ENCODE peak calls at places on chromosomes 7 and 10, in five cellular contexts. C is lung, K is astrocyte, W is upper lobe of right lung, S is fibroblast of the aortic adventitia. X is an unnamed sample.
A peak's percentile ranks its signal among the peaks of the same experiment; 100 is the strongest.

GRCh38 chr7:44240983-44241510 is 40.3 kb downstream of the YKT6 start:
- DNase-seq in C (peak; percentile 72), K (peak; percentile 51), S (peak; percentile 87), W (peak; percentile 82), X (peak; percentile 88)

GRCh38 chr10:124728830-124729661 is 15.1 kb downstream of the FAM53B start:
- DNase-seq in W (peak; percentile 62), S (no peak), K (no peak), C (no peak), X (no peak)

GRCh38 chr10:131816157-131816775 is 84.5 kb upstream of the PPP2R2D start:
- DNase-seq in C (no peak), W (no peak), K (no peak), S (no peak), X (no peak)

GRCh38 chr10:126564297-126564888 is 106.1 kb downstream of the C10orf90 start:
- DNase-seq in C (no peak), S (no peak), K (no peak), W (no peak), X (no peak)

GRCh38 chr7:33334349-33334748 is 205.0 kb downstream of the BBS9 start:
- DNase-seq in K (peak; percentile 2), W (no peak), C (no peak), S (peak; percentile 32), X (peak; percentile 56)

GRCh38 chr10:104230490-104230889 is 1.7 kb downstream of the CFAP43 start:
- DNase-seq in K (no peak), W (no peak), C (no peak), S (no peak), X (no peak)

GRCh38 chr10:79026341-79026761 is 42.4 kb upstream of the ZMIZ1 start:
- DNase-seq in W (peak; percentile 46), K (no peak), C (no peak), S (no peak), X (no peak)

GRCh38 chr10:79017882-79018550 is 50.8 kb upstream of the ZMIZ1 start:
- DNase-seq in C (no peak), K (no peak), S (no peak), W (peak; percentile 18), X (no peak)

GRCh38 chr7:151115836-151116418 is 29.7 kb downstream of the AGAP3 start:
- DNase-seq in W (peak; percentile 94), K (no peak), S (no peak), C (peak; percentile 93), X (no peak)

GRCh38 chr10:33157108-33157507 is 177.4 kb downstream of the NRP1 start:
- DNase-seq in S (peak; percentile 80), W (no peak), C (no peak), K (no peak), X (peak; percentile 86)

GRCh38 chr7:92904292-92905131 is 68.1 kb upstream of the CDK6 start:
- DNase-seq in K (peak; percentile 98), S (peak; percentile 78), W (no peak), C (no peak), X (peak; percentile 86)

GRCh38 chr7:81810448-81811155 is 40.8 kb upstream of the HGF start:
- DNase-seq in S (no peak), C (no peak), W (no peak), K (no peak), X (no peak)

GRCh38 chr10:131641231-131641630 is 259.6 kb upstream of the PPP2R2D start:
- DNase-seq in C (peak; percentile 66), W (peak; percentile 82), K (no peak), S (no peak), X (no peak)

GRCh38 chr7:1224093-1224702 is 8.5 kb upstream of the UNCX start:
- DNase-seq in W (no peak), C (no peak), K (no peak), S (no peak), X (no peak)

GRCh38 chr7:1220958-1221745 is 11.5 kb upstream of the UNCX start:
- DNase-seq in S (no peak), K (no peak), C (no peak), W (no peak), X (no peak)

GRCh38 chr7:1226155-1226901 is 6.3 kb upstream of the UNCX start:
- DNase-seq in C (no peak), S (no peak), K (no peak), W (no peak), X (no peak)

GRCh38 chr7:1225462-1226154 is 7.1 kb upstream of the UNCX start:
- DNase-seq in W (no peak), C (no peak), K (no peak), S (no peak), X (peak; percentile 21)

GRCh38 chr7:1223196-1224092 is 9.2 kb upstream of the UNCX start:
- DNase-seq in K (no peak), W (no peak), S (no peak), C (no peak), X (no peak)
- H3K4me3 ChIP-seq in K (no peak overlapping the region), W (no peak overlapping the region), S (no peak overlapping the region), C (no peak overlapping the region), X (no peak overlapping the region)

GRCh38 chr7:45863715-45864114 is 9.2 kb downstream of the CCDC201 start:
- DNase-seq in C (no peak), S (no peak), W (no peak), K (no peak), X (no peak)
- TF ChIP-seq CTCF in C (no peak), S (peak; percentile 15), W (no peak), K (no peak), X (peak; percentile 30)

GRCh38 chr10:59894114-59894513 is 12.2 kb downstream of the CCDC6 start:
- DNase-seq in S (peak; percentile 88), C (peak; percentile 76), W (peak; percentile 79), K (peak; percentile 94), X (peak; percentile 86)
- H3K4me3 ChIP-seq in S (no peak overlapping the region), C (no peak overlapping the region), W (no peak overlapping the region), K (no peak overlapping the region), X (no peak overlapping the region)

GRCh38 chr7:95919574-95919973 is 147.2 kb downstream of the DYNC1I1 start:
- DNase-seq in S (no peak), C (no peak), W (no peak), K (no peak), X (no peak)
- TF ChIP-seq CTCF in S (peak; percentile 40), C (no peak), W (no peak), K (peak; percentile 4), X (peak; percentile 18)

DNA sequence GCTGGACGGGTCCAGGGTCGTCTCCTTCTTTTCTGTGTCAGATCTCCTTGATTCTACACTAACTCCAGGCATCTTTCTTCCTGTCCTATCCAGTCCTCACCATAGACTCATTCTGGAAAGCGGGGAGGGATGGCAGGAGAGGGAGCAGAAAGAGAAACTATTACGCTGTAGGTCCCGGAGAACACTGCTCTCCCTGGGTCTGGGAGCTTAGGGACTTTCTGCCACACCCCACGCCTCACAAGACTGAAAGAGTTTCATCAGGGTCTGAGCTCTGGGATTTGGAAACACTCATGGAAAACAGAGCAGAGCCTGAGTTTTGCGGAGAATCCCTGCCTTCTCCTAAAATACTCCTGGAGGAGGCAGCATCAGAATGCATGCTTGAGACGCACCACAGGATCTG is 38.0 kb downstream of the ASB13 start:
- DNase-seq in W (no peak), K (no peak), S (peak; percentile 83), C (no peak), X (peak; percentile 53)
- H3K4me3 ChIP-seq in W (peak overlapping the region; percentile 23), K (no peak overlapping the region), S (peak overlapping the region; percentile 62), C (no peak overlapping the region), X (peak overlapping the region; percentile 47)

X was measured in fibroblast of pulmonary artery.